ENCODE peak calls at places on chromosomes 3 and 15, in seven cellular contexts. Y is A549, V is foreskin fibroblast, Q is brain microvascular endothelial cell, C is psoas muscle, K is fibroblast of villous mesenchyme, H is GM23338. O is an unnamed sample.

GRCh38 chr3:169218314-169218983 is 445.1 kb downstream of the MECOM start:
- DNase-seq in Y (no peak), V (peak; percentile 55), Q (peak; percentile 76), C (no peak), K (peak; percentile 58), H (peak; percentile 85), O (peak; percentile 45)

GRCh38 chr15:29840928-29841327 is 18.7 kb upstream of the TJP1 start:
- DNase-seq in Y (no peak), V (peak; percentile 24), Q (no peak), C (no peak), K (no peak), H (no peak), O (no peak)

GRCh38 chr15:78105541-78106241 is 13.3 kb downstream of the SH2D7 start:
- DNase-seq in Y (no peak), V (no peak), Q (peak; percentile 8), C (no peak), K (peak; percentile 39), H (no peak), O (peak; percentile 24)

GRCh38 chr15:24718289-24719082 is 42.9 kb downstream of the NPAP1 start:
- DNase-seq in Y (no peak), V (no peak), Q (no peak), C (no peak), K (no peak), H (peak; percentile 12), O (no peak)

GRCh38 chr15:61327019-61327631 is 98.0 kb upstream of the RORA start:
- DNase-seq in Y (no peak), V (peak; percentile 49), Q (no peak), C (peak; percentile 19), K (no peak), H (no peak), O (peak; percentile 25)

GRCh38 chr15:98324341-98324970 is 323.9 kb upstream of the IGF1R start:
- DNase-seq in Y (no peak), V (no peak), Q (no peak), C (no peak), K (no peak), H (no peak), O (no peak)

GRCh38 chr3:178159691-178160090 is 376.5 kb upstream of the KCNMB2 start:
- DNase-seq in Y (no peak), V (no peak), Q (no peak), C (no peak), K (no peak), H (peak; percentile 72), O (no peak)

GRCh38 chr3:16109929-16110328 is 64.6 kb upstream of the GALNT15 start:
- DNase-seq in Y (no peak), V (no peak), Q (no peak), C (no peak), K (no peak), H (no peak), O (no peak)

GRCh38 chr15:75360391-75360790 is 8.0 kb downstream of the MAN2C1 start:
- DNase-seq in Y (no peak), V (no peak), Q (no peak), C (no peak), K (no peak), H (no peak), O (peak; percentile 22)

GRCh38 chr15:83845230-83845629 is 191.3 kb downstream of the ADAMTSL3 start:
- DNase-seq in Y (no peak), V (peak; percentile 93), Q (peak; percentile 71), C (no peak), K (peak; percentile 96), H (no peak), O (peak; percentile 98)

GRCh38 chr3:160885791-160886286 is 129.8 kb downstream of the PPM1L start:
- DNase-seq in Y (no peak), V (peak; percentile 59), Q (peak; percentile 82), C (peak; percentile 89), K (peak; percentile 70), H (peak; percentile 61), O (peak; percentile 75)

GRCh38 chr3:190073264-190073663 is 47.4 kb downstream of the P3H2 start:
- DNase-seq in Y (no peak), V (peak; percentile 29), Q (no peak), C (no peak), K (peak; percentile 73), H (no peak), O (no peak)

GRCh38 chr15:23035964-23036566 is 3.3 kb downstream of the TUBGCP5 start:
- DNase-seq in Y (peak; percentile 81), V (peak; percentile 65), Q (peak; percentile 61), C (no peak), K (peak; percentile 56), H (peak; percentile 87), O (peak; percentile 69)

DNA sequence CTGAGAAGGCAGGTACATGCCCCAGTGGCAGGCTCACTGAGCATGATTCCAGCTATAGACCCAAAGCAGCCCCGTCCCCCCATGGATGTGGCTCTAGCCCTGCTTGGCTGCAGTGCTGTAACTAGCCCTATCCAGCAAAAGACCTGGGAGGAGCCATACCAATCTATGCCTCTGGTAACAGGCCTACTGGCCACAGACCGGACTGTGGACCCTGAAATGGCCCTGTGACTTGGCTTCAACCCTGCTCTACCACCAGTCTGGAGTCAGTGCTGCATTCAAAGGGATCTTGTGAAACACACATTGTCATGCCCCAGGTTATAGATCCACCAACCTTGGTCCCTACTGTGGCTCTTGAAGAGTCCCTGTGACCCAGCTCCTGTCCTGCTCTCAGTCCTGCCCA is 46.7 kb downstream of the OXSM start:
- DNase-seq in Y (no peak), V (no peak), Q (no peak), C (no peak), K (no peak), H (no peak), O (no peak)
- H3K4me3 ChIP-seq in Y (no peak overlapping the region), V (no peak overlapping the region), Q (no peak overlapping the region), C (no peak overlapping the region), K (no peak overlapping the region), H (no peak overlapping the region), O (no peak overlapping the region)

GRCh38 chr15:70259030-70259424 is 161.3 kb upstream of the TLE3 start:
- DNase-seq in Y (no peak), V (peak; percentile 43), Q (peak; percentile 62), C (no peak), K (peak; percentile 52), H (no peak), O (peak; percentile 59)
- TF ChIP-seq CTCF in Y (no peak), V (no peak), Q (no peak), C (no peak), K (no peak), H (no peak), O (no peak)

GRCh38 chr3:87468938-87469337 is 192.6 kb upstream of the POU1F1 start:
- DNase-seq in Y (no peak), V (peak; percentile 24), Q (no peak), C (no peak), K (no peak), H (no peak), O (no peak)
- H3K4me3 ChIP-seq in Y (no peak overlapping the region), V (no peak overlapping the region), Q (no peak overlapping the region), C (no peak overlapping the region), K (no peak overlapping the region), H (no peak overlapping the region), O (no peak overlapping the region)

GRCh38 chr3:128703561-128703960 is 22.4 kb upstream of the RAB7A start:
- DNase-seq in Y (no peak), V (no peak), Q (no peak), C (no peak), K (no peak), H (no peak), O (no peak)
- TF ChIP-seq CTCF in Y (no peak), V (no peak), Q (no peak), C (no peak), K (no peak), H (no peak), O (no peak)

GRCh38 chr15:88132499-88132898 is 124.0 kb downstream of the NTRK3 start:
- DNase-seq in Y (no peak), V (no peak), Q (no peak), C (no peak), K (no peak), H (no peak), O (no peak)

GRCh38 chr15:88127477-88127799 is 129.1 kb downstream of the NTRK3 start:
- DNase-seq in Y (no peak), V (no peak), Q (no peak), C (no peak), K (no peak), H (no peak), O (no peak)

GRCh38 chr15:88126695-88127476 is 129.7 kb downstream of the NTRK3 start:
- DNase-seq in Y (no peak), V (no peak), Q (no peak), C (no peak), K (no peak), H (no peak), O (no peak)

DNA sequence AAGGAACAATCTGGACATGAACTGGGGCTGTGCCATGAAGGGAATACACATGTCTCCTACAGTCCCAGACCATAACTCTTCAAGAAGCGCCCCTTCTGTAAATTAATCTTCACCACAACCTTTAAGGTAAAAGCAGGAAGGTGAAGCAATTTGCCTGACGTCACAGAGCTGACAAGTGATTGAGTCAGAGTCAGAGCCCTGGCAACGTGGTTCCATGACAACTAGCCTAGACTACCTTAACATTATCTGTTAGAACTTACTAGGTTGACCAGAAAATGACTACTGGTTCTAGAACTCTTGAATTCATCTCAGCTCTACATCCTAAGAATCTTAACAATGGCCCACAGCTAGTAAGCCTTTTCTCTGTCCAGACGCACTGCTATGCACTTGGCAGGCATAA is 124.6 kb downstream of the NTRK3 start:
- DNase-seq in Y (no peak), V (no peak), Q (no peak), C (no peak), K (no peak), H (no peak), O (no peak)
- H3K4me3 ChIP-seq in Y (no peak overlapping the region), V (no peak overlapping the region), Q (no peak overlapping the region), C (no peak overlapping the region), K (no peak overlapping the region), H (no peak overlapping the region), O (no peak overlapping the region)

GRCh38 chr15:58487724-58488120 is 55.9 kb downstream of the LIPC start:
- DNase-seq in Y (no peak), V (no peak), Q (no peak), C (no peak), K (no peak), H (no peak), O (no peak)
- TF ChIP-seq CTCF in Y (no peak), V (no peak), Q (no peak), C (no peak), K (no peak), H (no peak), O (no peak)

O was measured in fibroblast of mammary gland.